ENCODE peak calls at places on chromosome 21, in four cellular contexts. One of them, this sample, is unnamed.

GRCh38 chr21:44889625-44890337 is 16.3 kb upstream of the PTTG1IP start:
- DNase-seq in endothelial cell of umbilical vein: no peak
- DNase-seq in body of pancreas: no peak
- DNase-seq in tibial nerve: no peak
- DNase-seq in this sample: no peak

GRCh38 chr21:14916676-14917141 is 148.1 kb downstream of the NRIP1 start:
- DNase-seq in endothelial cell of umbilical vein: no peak
- DNase-seq in body of pancreas: no peak
- DNase-seq in tibial nerve: no peak
- DNase-seq in this sample: no peak

GRCh38 chr21:29175408-29176147 is 45.1 kb downstream of the MAP3K7CL start:
- DNase-seq in endothelial cell of umbilical vein: peak
- DNase-seq in body of pancreas: peak
- DNase-seq in tibial nerve: no peak
- DNase-seq in this sample: no peak

GRCh38 chr21:46095106-46095719 is 2.7 kb upstream of the COL6A2 start:
- DNase-seq in endothelial cell of umbilical vein: no peak
- DNase-seq in body of pancreas: no peak
- DNase-seq in tibial nerve: no peak
- DNase-seq in this sample: no peak

GRCh38 chr21:45454924-45455315 is 50.0 kb downstream of the COL18A1 start:
- DNase-seq in endothelial cell of umbilical vein: no peak
- DNase-seq in body of pancreas: no peak
- DNase-seq in tibial nerve: no peak
- DNase-seq in this sample: no peak

GRCh38 chr21:15421947-15422346 is 307.8 kb upstream of the USP25 start:
- DNase-seq in endothelial cell of umbilical vein: no peak
- DNase-seq in body of pancreas: no peak
- DNase-seq in tibial nerve: no peak
- DNase-seq in this sample: no peak

GRCh38 chr21:30924171-30924680 is 42.8 kb upstream of the KRTAP11-1 start:
- DNase-seq in endothelial cell of umbilical vein: no peak
- DNase-seq in body of pancreas: no peak
- DNase-seq in tibial nerve: no peak
- DNase-seq in this sample: no peak

GRCh38 chr21:16534408-16535099 is 804.8 kb downstream of the USP25 start:
- DNase-seq in endothelial cell of umbilical vein: peak
- DNase-seq in body of pancreas: peak
- DNase-seq in tibial nerve: peak
- DNase-seq in this sample: peak

GRCh38 chr21:18522181-18522771 is 118.7 kb upstream of the TMPRSS15 start:
- DNase-seq in endothelial cell of umbilical vein: peak
- DNase-seq in body of pancreas: no peak
- DNase-seq in tibial nerve: no peak
- DNase-seq in this sample: no peak

GRCh38 chr21:45464309-45464708 is 59.3 kb downstream of the COL18A1 start:
- DNase-seq in endothelial cell of umbilical vein: no peak
- DNase-seq in body of pancreas: no peak
- DNase-seq in tibial nerve: no peak
- DNase-seq in this sample: no peak

GRCh38 chr21:46455575-46456385 is 2.9 kb upstream of the DIP2A start:
- DNase-seq in endothelial cell of umbilical vein: peak
- DNase-seq in body of pancreas: no peak
- DNase-seq in tibial nerve: no peak
- DNase-seq in this sample: peak

GRCh38 chr21:45509566-45510465 is 32.4 kb downstream of the SLC19A1 start:
- DNase-seq in endothelial cell of umbilical vein: no peak
- DNase-seq in body of pancreas: no peak
- DNase-seq in tibial nerve: no peak
- DNase-seq in this sample: no peak

GRCh38 chr21:35401476-35401875 is 352.4 kb upstream of the RUNX1 start:
- DNase-seq in endothelial cell of umbilical vein: no peak
- DNase-seq in body of pancreas: no peak
- DNase-seq in tibial nerve: no peak
- DNase-seq in this sample: no peak

GRCh38 chr21:46183910-46184624 is at the start of gene SPATC1L:
- DNase-seq in endothelial cell of umbilical vein: peak
- DNase-seq in body of pancreas: peak
- DNase-seq in tibial nerve: no peak
- DNase-seq in this sample: peak

GRCh38 chr21:33854604-33855003 is 61.0 kb downstream of the ATP5PO start:
- DNase-seq in endothelial cell of umbilical vein: peak
- DNase-seq in body of pancreas: no peak
- DNase-seq in tibial nerve: no peak
- DNase-seq in this sample: no peak

GRCh38 chr21:17925900-17926299 is 106.7 kb upstream of the C21orf91 start:
- DNase-seq in endothelial cell of umbilical vein: peak
- DNase-seq in body of pancreas: no peak
- DNase-seq in tibial nerve: no peak
- DNase-seq in this sample: peak

GRCh38 chr21:29678616-29679015 is 261.2 kb downstream of the GRIK1 start:
- DNase-seq in endothelial cell of umbilical vein: no peak
- DNase-seq in body of pancreas: no peak
- DNase-seq in tibial nerve: no peak
- DNase-seq in this sample: no peak

GRCh38 chr21:19122371-19122770 is 718.8 kb upstream of the TMPRSS15 start:
- DNase-seq in endothelial cell of umbilical vein: no peak
- DNase-seq in body of pancreas: no peak
- DNase-seq in tibial nerve: no peak
- DNase-seq in this sample: no peak

GRCh38 chr21:33643658-33644311 is 1.5 kb downstream of the ITSN1 start:
- DNase-seq in endothelial cell of umbilical vein: peak
- DNase-seq in body of pancreas: no peak
- DNase-seq in tibial nerve: no peak
- DNase-seq in this sample: peak

GRCh38 chr21:39030127-39030884 is 152.9 kb downstream of the PSMG1 start:
- DNase-seq in endothelial cell of umbilical vein: no peak
- DNase-seq in body of pancreas: no peak
- DNase-seq in tibial nerve: no peak
- DNase-seq in this sample: no peak

GRCh38 chr21:33362044-33362555 is 37.3 kb downstream of the IFNAR1 start:
- DNase-seq in endothelial cell of umbilical vein: no peak
- DNase-seq in body of pancreas: peak
- DNase-seq in tibial nerve: no peak
- DNase-seq in this sample: no peak

GRCh38 chr21:32347351-32347750 is 45.5 kb downstream of the URB1 start:
- DNase-seq in endothelial cell of umbilical vein: no peak
- DNase-seq in body of pancreas: no peak
- DNase-seq in tibial nerve: no peak
- DNase-seq in this sample: no peak
- TF ChIP-seq POLR2A in endothelial cell of umbilical vein: no peak
- TF ChIP-seq POLR2A in body of pancreas: no peak
- TF ChIP-seq POLR2A in tibial nerve: no peak
- TF ChIP-seq POLR2A in this sample: no peak

GRCh38 chr21:36734367-36735200 is 35.7 kb downstream of the SIM2 start:
- DNase-seq in endothelial cell of umbilical vein: no peak
- DNase-seq in body of pancreas: no peak
- DNase-seq in tibial nerve: no peak
- DNase-seq in this sample: no peak

GRCh38 chr21:36733857-36734256 is 34.9 kb downstream of the SIM2 start:
- DNase-seq in endothelial cell of umbilical vein: no peak
- DNase-seq in body of pancreas: no peak
- DNase-seq in tibial nerve: no peak
- DNase-seq in this sample: no peak

GRCh38 chr21:36732217-36732616 is 33.3 kb downstream of the SIM2 start:
- DNase-seq in endothelial cell of umbilical vein: no peak
- DNase-seq in body of pancreas: no peak
- DNase-seq in tibial nerve: no peak
- DNase-seq in this sample: no peak

GRCh38 chr21:36730291-36731281 is 31.7 kb downstream of the SIM2 start:
- DNase-seq in endothelial cell of umbilical vein: no peak
- DNase-seq in body of pancreas: no peak
- DNase-seq in tibial nerve: no peak
- DNase-seq in this sample: no peak

GRCh38 chr21:36732761-36733160 is 33.8 kb downstream of the SIM2 start:
- DNase-seq in endothelial cell of umbilical vein: no peak
- DNase-seq in body of pancreas: no peak
- DNase-seq in tibial nerve: no peak
- DNase-seq in this sample: no peak
- TF ChIP-seq POLR2A in endothelial cell of umbilical vein: no peak
- TF ChIP-seq POLR2A in body of pancreas: no peak
- TF ChIP-seq POLR2A in tibial nerve: no peak
- TF ChIP-seq POLR2A in this sample: no peak

GRCh38 chr21:42009018-42009830 is 936 bp downstream of the ZBTB21 start:
- DNase-seq in endothelial cell of umbilical vein: peak
- DNase-seq in body of pancreas: peak
- DNase-seq in tibial nerve: peak
- DNase-seq in this sample: peak
- TF ChIP-seq POLR2A in endothelial cell of umbilical vein: no peak
- TF ChIP-seq POLR2A in body of pancreas: no peak
- TF ChIP-seq POLR2A in tibial nerve: no peak
- TF ChIP-seq POLR2A in this sample: no peak

GRCh38 chr21:42231761-42232160 is 12.8 kb downstream of the ABCG1 start:
- DNase-seq in endothelial cell of umbilical vein: no peak
- DNase-seq in body of pancreas: no peak
- DNase-seq in tibial nerve: no peak
- DNase-seq in this sample: no peak

GRCh38 chr21:42234026-42234425 is 15.1 kb downstream of the ABCG1 start:
- DNase-seq in endothelial cell of umbilical vein: no peak
- DNase-seq in body of pancreas: no peak
- DNase-seq in tibial nerve: no peak
- DNase-seq in this sample: no peak

GRCh38 chr21:42232176-42232825 is 13.4 kb downstream of the ABCG1 start:
- DNase-seq in endothelial cell of umbilical vein: no peak
- DNase-seq in body of pancreas: no peak
- DNase-seq in tibial nerve: no peak
- DNase-seq in this sample: no peak

GRCh38 chr21:42234464-42235241 is 15.7 kb downstream of the ABCG1 start:
- DNase-seq in endothelial cell of umbilical vein: peak
- DNase-seq in body of pancreas: peak
- DNase-seq in tibial nerve: no peak
- DNase-seq in this sample: peak

DNA sequence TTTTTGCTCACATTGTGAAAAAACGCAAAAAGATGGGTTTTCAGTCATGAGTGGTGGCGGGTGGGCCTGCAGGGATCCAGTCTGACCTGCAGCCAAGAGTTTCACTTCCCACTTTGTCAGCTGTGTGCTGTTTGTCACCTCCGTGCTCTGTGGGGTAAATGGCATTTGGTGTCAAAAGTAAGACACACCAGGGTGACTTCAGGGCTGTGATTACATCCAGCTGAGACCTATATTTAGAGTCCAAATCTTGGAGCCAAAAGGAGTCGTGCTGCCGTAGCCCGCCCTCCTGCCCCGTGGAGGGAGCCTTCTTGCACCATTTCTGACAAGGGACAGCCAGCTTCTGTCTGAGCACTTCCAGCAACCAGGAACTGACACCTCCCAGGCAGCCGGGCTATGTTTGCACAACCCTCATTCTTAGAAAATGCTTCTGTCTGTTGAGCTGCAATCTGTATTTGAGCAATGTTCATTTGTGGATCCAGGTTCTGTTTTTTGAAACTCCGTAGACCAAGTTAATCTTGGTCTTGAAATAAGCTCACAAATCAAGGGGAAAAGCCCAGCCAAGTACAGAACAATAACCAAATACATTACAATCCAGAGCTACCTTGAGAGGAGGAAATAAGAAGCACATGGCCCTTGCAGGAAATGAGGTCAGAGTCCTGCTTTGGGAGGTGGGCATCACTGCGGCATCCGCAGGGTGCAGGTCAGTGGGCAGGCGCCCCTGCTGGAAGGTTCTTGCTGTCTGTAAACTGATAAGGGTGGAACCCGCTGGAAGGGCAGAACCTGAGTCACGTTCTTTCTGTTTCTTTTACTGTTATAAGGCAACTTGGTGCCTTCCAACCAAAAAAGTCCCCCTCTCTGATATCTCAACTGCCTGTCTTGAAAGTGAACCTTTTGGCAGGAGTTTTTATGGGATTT is 14.4 kb downstream of the ABCG1 start:
- DNase-seq in endothelial cell of umbilical vein: peak
- DNase-seq in body of pancreas: peak
- DNase-seq in tibial nerve: peak
- DNase-seq in this sample: peak
- TF ChIP-seq POLR2A in endothelial cell of umbilical vein: no peak
- TF ChIP-seq POLR2A in body of pancreas: peak
- TF ChIP-seq POLR2A in tibial nerve: no peak
- TF ChIP-seq POLR2A in this sample: no peak

DNA sequence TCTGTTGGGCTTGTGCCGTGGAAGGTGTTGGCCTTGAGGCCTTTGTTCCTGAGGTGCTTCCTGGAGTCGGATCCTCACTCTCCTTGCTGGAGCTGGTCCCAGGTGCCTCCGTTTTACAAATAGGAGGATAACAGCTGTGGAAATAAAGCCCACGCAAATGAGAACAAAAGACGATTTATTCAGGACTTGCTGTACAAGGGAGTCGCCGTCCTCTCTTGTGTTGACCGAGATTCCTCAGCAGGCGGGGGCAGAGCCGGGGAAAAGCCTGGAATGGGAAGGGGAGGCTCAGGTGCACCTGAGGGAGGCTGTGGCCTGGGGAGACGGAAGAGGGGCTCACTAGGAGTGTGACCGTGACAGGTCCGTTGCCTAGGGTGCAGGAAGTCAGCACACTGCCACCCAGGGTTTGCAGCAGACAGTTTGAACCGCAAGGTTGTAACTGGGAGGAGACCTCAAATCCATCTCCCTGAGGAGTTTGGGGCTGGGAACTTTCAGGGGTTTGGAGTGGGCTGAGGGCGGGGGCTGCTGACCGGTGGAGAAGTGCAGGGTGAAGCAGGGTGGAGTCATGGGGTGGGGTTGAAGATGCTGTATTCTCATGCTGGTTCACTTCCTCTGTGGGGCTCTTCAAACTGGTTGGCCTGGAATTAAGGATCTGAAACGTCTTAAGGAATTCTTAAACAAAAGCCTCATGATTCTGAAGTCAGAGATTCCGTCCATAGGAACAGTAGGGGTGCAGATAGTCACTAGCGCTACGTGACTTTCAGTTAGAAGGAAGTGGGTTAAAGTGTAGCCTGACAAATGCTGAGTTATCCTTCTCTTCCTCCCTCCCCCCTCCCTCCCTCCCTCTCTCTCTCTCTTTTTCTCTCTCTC is 2.6 kb upstream of the CSTB start:
- DNase-seq in endothelial cell of umbilical vein: no peak
- DNase-seq in body of pancreas: no peak
- DNase-seq in tibial nerve: no peak
- DNase-seq in this sample: no peak
- TF ChIP-seq POLR2A in endothelial cell of umbilical vein: no peak
- TF ChIP-seq POLR2A in body of pancreas: no peak
- TF ChIP-seq POLR2A in tibial nerve: no peak
- TF ChIP-seq POLR2A in this sample: no peak

DNA sequence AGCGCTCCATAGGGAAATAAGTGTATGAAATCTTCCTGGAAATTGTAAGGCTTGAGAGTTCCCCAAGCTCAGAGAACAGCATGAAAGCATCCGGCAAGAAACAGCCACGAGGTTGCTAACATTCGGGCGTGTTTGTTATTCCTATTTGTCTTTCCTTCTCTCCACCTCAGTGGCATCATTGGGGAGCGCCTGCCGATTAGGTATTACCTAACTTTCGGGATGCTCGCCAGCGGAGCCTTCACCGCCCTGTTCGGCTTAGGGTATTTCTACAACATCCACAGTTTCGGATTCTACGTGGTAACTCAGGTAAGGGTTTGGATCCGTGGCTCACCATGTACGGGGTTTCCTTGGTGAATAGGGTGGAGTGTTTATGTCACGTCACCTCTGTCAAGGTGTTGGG is 25.7 kb downstream of the SLC37A1 start:
- DNase-seq in endothelial cell of umbilical vein: no peak
- DNase-seq in body of pancreas: no peak
- DNase-seq in tibial nerve: no peak
- DNase-seq in this sample: no peak
- TF ChIP-seq POLR2A in endothelial cell of umbilical vein: no peak
- TF ChIP-seq POLR2A in body of pancreas: no peak
- TF ChIP-seq POLR2A in tibial nerve: no peak
- TF ChIP-seq POLR2A in this sample: no peak

GRCh38 chr21:42025392-42026071 is 15.4 kb upstream of the ZBTB21 start:
- DNase-seq in endothelial cell of umbilical vein: no peak
- DNase-seq in body of pancreas: no peak
- DNase-seq in tibial nerve: no peak
- DNase-seq in this sample: no peak
- TF ChIP-seq POLR2A in endothelial cell of umbilical vein: no peak
- TF ChIP-seq POLR2A in body of pancreas: no peak
- TF ChIP-seq POLR2A in tibial nerve: no peak
- TF ChIP-seq POLR2A in this sample: no peak

This sample was measured in erythroblast.